ENCODE peak calls at places on chromosome 13, in four cellular contexts. One of them, this sample, is unnamed.

GRCh38 chr13:95624020-95624419 is 20.5 kb downstream of the DZIP1 start:
- DNase-seq in K562: peak
- DNase-seq in CD4-positive, alpha-beta T cell: no peak
- DNase-seq in AG10803: peak
- DNase-seq in this sample: peak

GRCh38 chr13:113207890-113208423 is 512 bp downstream of the PCID2 start:
- DNase-seq in CD4-positive, alpha-beta T cell: peak
- DNase-seq in K562: no peak
- DNase-seq in AG10803: peak
- DNase-seq in this sample: no peak

GRCh38 chr13:50843256-50844043 is at the start of gene DLEU7:
- DNase-seq in K562: no peak
- DNase-seq in AG10803: no peak
- DNase-seq in CD4-positive, alpha-beta T cell: no peak
- DNase-seq in this sample: peak

GRCh38 chr13:60396783-60397692 is at the start of gene TDRD3:
- DNase-seq in AG10803: peak
- DNase-seq in K562: peak
- DNase-seq in CD4-positive, alpha-beta T cell: peak
- DNase-seq in this sample: peak

GRCh38 chr13:101474419-101474957 is 22.0 kb downstream of the ITGBL1 start:
- DNase-seq in CD4-positive, alpha-beta T cell: no peak
- DNase-seq in AG10803: peak
- DNase-seq in K562: no peak
- DNase-seq in this sample: peak

GRCh38 chr13:40813662-40814454 is 24.4 kb downstream of the SLC25A15 start:
- DNase-seq in AG10803: no peak
- DNase-seq in CD4-positive, alpha-beta T cell: no peak
- DNase-seq in K562: no peak
- DNase-seq in this sample: no peak

GRCh38 chr13:40233731-40234195 is 432.7 kb downstream of the FOXO1 start:
- DNase-seq in CD4-positive, alpha-beta T cell: no peak
- DNase-seq in AG10803: no peak
- DNase-seq in K562: no peak
- DNase-seq in this sample: peak

GRCh38 chr13:94711561-94712286 is 621 bp downstream of the SOX21 start:
- DNase-seq in CD4-positive, alpha-beta T cell: no peak
- DNase-seq in AG10803: peak
- DNase-seq in K562: peak
- DNase-seq in this sample: no peak

GRCh38 chr13:113129921-113130750 is 7.5 kb downstream of the F10 start:
- DNase-seq in AG10803: no peak
- DNase-seq in K562: no peak
- DNase-seq in CD4-positive, alpha-beta T cell: peak
- DNase-seq in this sample: no peak

GRCh38 chr13:37475966-37476365 is 122.6 kb downstream of the POSTN start:
- DNase-seq in AG10803: peak
- DNase-seq in CD4-positive, alpha-beta T cell: no peak
- DNase-seq in K562: no peak
- DNase-seq in this sample: no peak

GRCh38 chr13:75418997-75419396 is 63.0 kb downstream of the TBC1D4 start:
- DNase-seq in K562: no peak
- DNase-seq in AG10803: peak
- DNase-seq in CD4-positive, alpha-beta T cell: no peak
- DNase-seq in this sample: no peak

GRCh38 chr13:29855009-29855408 is 4.6 kb upstream of the UBL3 start:
- DNase-seq in K562: no peak
- DNase-seq in CD4-positive, alpha-beta T cell: no peak
- DNase-seq in AG10803: no peak
- DNase-seq in this sample: no peak

GRCh38 chr13:50617134-50617721 is 226.3 kb downstream of the DLEU7 start:
- DNase-seq in K562: no peak
- DNase-seq in CD4-positive, alpha-beta T cell: no peak
- DNase-seq in AG10803: peak
- DNase-seq in this sample: no peak

GRCh38 chr13:89255844-89256406 is 1584.8 kb downstream of the SLITRK5 start:
- DNase-seq in AG10803: no peak
- DNase-seq in K562: no peak
- DNase-seq in CD4-positive, alpha-beta T cell: no peak
- DNase-seq in this sample: no peak

GRCh38 chr13:53340505-53341143 is 312.0 kb downstream of the OLFM4 start:
- DNase-seq in K562: no peak
- DNase-seq in CD4-positive, alpha-beta T cell: no peak
- DNase-seq in AG10803: no peak
- DNase-seq in this sample: no peak

GRCh38 chr13:79637086-79637763 is 156.3 kb downstream of the NDFIP2 start:
- DNase-seq in CD4-positive, alpha-beta T cell: no peak
- DNase-seq in K562: no peak
- DNase-seq in AG10803: no peak
- DNase-seq in this sample: no peak

GRCh38 chr13:49113526-49114286 is 106.4 kb upstream of the MLNR start:
- DNase-seq in K562: no peak
- DNase-seq in CD4-positive, alpha-beta T cell: no peak
- DNase-seq in AG10803: peak
- DNase-seq in this sample: no peak

GRCh38 chr13:45446181-45446580 is 18.6 kb upstream of the COG3 start:
- DNase-seq in CD4-positive, alpha-beta T cell: no peak
- DNase-seq in AG10803: peak
- DNase-seq in K562: no peak
- DNase-seq in this sample: no peak

GRCh38 chr13:50384724-50385123 is 369.5 kb downstream of the KCNRG start:
- DNase-seq in AG10803: no peak
- DNase-seq in K562: no peak
- DNase-seq in CD4-positive, alpha-beta T cell: no peak
- DNase-seq in this sample: no peak

GRCh38 chr13:49246850-49247721 is 639 bp upstream of the CDADC1 start:
- DNase-seq in AG10803: no peak
- DNase-seq in K562: no peak
- DNase-seq in CD4-positive, alpha-beta T cell: no peak
- DNase-seq in this sample: no peak

GRCh38 chr13:106176103-106176502 is 359.4 kb downstream of the EFNB2 start:
- DNase-seq in AG10803: peak
- DNase-seq in CD4-positive, alpha-beta T cell: no peak
- DNase-seq in K562: no peak
- DNase-seq in this sample: no peak

GRCh38 chr13:49315036-49315565 is 67.4 kb downstream of the CDADC1 start:
- DNase-seq in K562: no peak
- DNase-seq in AG10803: peak
- DNase-seq in CD4-positive, alpha-beta T cell: no peak
- DNase-seq in this sample: no peak

GRCh38 chr13:91909617-91910016 is 511.2 kb downstream of the GPC5 start:
- DNase-seq in AG10803: no peak
- DNase-seq in K562: no peak
- DNase-seq in CD4-positive, alpha-beta T cell: no peak
- DNase-seq in this sample: no peak

GRCh38 chr13:75764251-75764650 is 128.1 kb downstream of the LMO7 start:
- DNase-seq in AG10803: no peak
- DNase-seq in K562: no peak
- DNase-seq in CD4-positive, alpha-beta T cell: no peak
- DNase-seq in this sample: no peak

GRCh38 chr13:44396295-44396962 is 22.8 kb downstream of the SERP2 start:
- DNase-seq in CD4-positive, alpha-beta T cell: no peak
- DNase-seq in AG10803: no peak
- DNase-seq in K562: no peak
- DNase-seq in this sample: no peak

GRCh38 chr13:39263033-39263432 is 224.8 kb downstream of the NHLRC3 start:
- DNase-seq in AG10803: peak
- DNase-seq in CD4-positive, alpha-beta T cell: no peak
- DNase-seq in K562: peak
- DNase-seq in this sample: peak

GRCh38 chr13:112891477-112892401 is 77.3 kb upstream of the MCF2L start:
- DNase-seq in CD4-positive, alpha-beta T cell: no peak
- DNase-seq in K562: no peak
- DNase-seq in AG10803: no peak
- DNase-seq in this sample: no peak

GRCh38 chr13:43686557-43686956 is 100.2 kb downstream of the ENOX1 start:
- DNase-seq in K562: no peak
- DNase-seq in AG10803: peak
- DNase-seq in CD4-positive, alpha-beta T cell: no peak
- DNase-seq in this sample: no peak

GRCh38 chr13:40187836-40188591 is 478.4 kb downstream of the FOXO1 start:
- DNase-seq in CD4-positive, alpha-beta T cell: peak
- DNase-seq in AG10803: no peak
- DNase-seq in K562: no peak
- DNase-seq in this sample: no peak

GRCh38 chr13:112057736-112058518 is 9.0 kb upstream of the SOX1 start:
- DNase-seq in AG10803: no peak
- DNase-seq in CD4-positive, alpha-beta T cell: no peak
- DNase-seq in K562: peak
- DNase-seq in this sample: no peak

GRCh38 chr13:23707674-23708073 is 137.5 kb downstream of the TNFRSF19 start:
- DNase-seq in AG10803: peak
- DNase-seq in CD4-positive, alpha-beta T cell: no peak
- DNase-seq in K562: no peak
- DNase-seq in this sample: no peak

GRCh38 chr13:45827318-45827717 is 24.2 kb downstream of the SIAH3 start:
- DNase-seq in AG10803: no peak
- DNase-seq in CD4-positive, alpha-beta T cell: no peak
- DNase-seq in K562: no peak
- DNase-seq in this sample: no peak

GRCh38 chr13:108158746-108159145 is 56.6 kb downstream of the LIG4 start:
- DNase-seq in K562: no peak
- DNase-seq in CD4-positive, alpha-beta T cell: no peak
- DNase-seq in AG10803: no peak
- DNase-seq in this sample: no peak

GRCh38 chr13:67226686-67227085 is 3.5 kb downstream of the PCDH9 start:
- DNase-seq in AG10803: no peak
- DNase-seq in K562: no peak
- DNase-seq in CD4-positive, alpha-beta T cell: no peak
- DNase-seq in this sample: no peak

GRCh38 chr13:67506407-67506806 is 276.3 kb upstream of the PCDH9 start:
- DNase-seq in K562: no peak
- DNase-seq in CD4-positive, alpha-beta T cell: no peak
- DNase-seq in AG10803: no peak
- DNase-seq in this sample: no peak

GRCh38 chr13:31947105-31947504 is 84.5 kb upstream of the FRY start:
- DNase-seq in AG10803: peak
- DNase-seq in CD4-positive, alpha-beta T cell: no peak
- DNase-seq in K562: no peak
- DNase-seq in this sample: no peak
- TF ChIP-seq CTCF in AG10803: peak
- TF ChIP-seq CTCF in CD4-positive, alpha-beta T cell: no peak
- TF ChIP-seq CTCF in K562: no peak
- TF ChIP-seq CTCF in this sample: no peak

GRCh38 chr13:46964789-46965527 is 68.1 kb upstream of the HTR2A start:
- DNase-seq in AG10803: peak
- DNase-seq in CD4-positive, alpha-beta T cell: no peak
- DNase-seq in K562: no peak
- DNase-seq in this sample: no peak

GRCh38 chr13:46961719-46962118 is 64.9 kb upstream of the HTR2A start:
- DNase-seq in AG10803: peak
- DNase-seq in K562: no peak
- DNase-seq in CD4-positive, alpha-beta T cell: no peak
- DNase-seq in this sample: no peak

GRCh38 chr13:46963874-46964273 is 67.0 kb upstream of the HTR2A start:
- DNase-seq in AG10803: no peak
- DNase-seq in CD4-positive, alpha-beta T cell: no peak
- DNase-seq in K562: no peak
- DNase-seq in this sample: no peak

GRCh38 chr13:46962286-46962941 is 65.6 kb upstream of the HTR2A start:
- DNase-seq in CD4-positive, alpha-beta T cell: no peak
- DNase-seq in AG10803: peak
- DNase-seq in K562: no peak
- DNase-seq in this sample: no peak
- TF ChIP-seq CTCF in CD4-positive, alpha-beta T cell: peak
- TF ChIP-seq CTCF in AG10803: peak
- TF ChIP-seq CTCF in K562: peak
- TF ChIP-seq CTCF in this sample: peak

GRCh38 chr13:35906636-35907035 is 224.5 kb downstream of the DCLK1 start:
- DNase-seq in K562: no peak
- DNase-seq in AG10803: no peak
- DNase-seq in CD4-positive, alpha-beta T cell: no peak
- DNase-seq in this sample: no peak

GRCh38 chr13:35908221-35908620 is 223.0 kb downstream of the DCLK1 start:
- DNase-seq in CD4-positive, alpha-beta T cell: no peak
- DNase-seq in AG10803: no peak
- DNase-seq in K562: no peak
- DNase-seq in this sample: no peak

GRCh38 chr13:35898041-35898440 is 233.1 kb downstream of the DCLK1 start:
- DNase-seq in AG10803: no peak
- DNase-seq in CD4-positive, alpha-beta T cell: no peak
- DNase-seq in K562: no peak
- DNase-seq in this sample: no peak

GRCh38 chr13:35903075-35903474 is 228.1 kb downstream of the DCLK1 start:
- DNase-seq in CD4-positive, alpha-beta T cell: no peak
- DNase-seq in K562: no peak
- DNase-seq in AG10803: no peak
- DNase-seq in this sample: no peak
- TF ChIP-seq CTCF in CD4-positive, alpha-beta T cell: no peak
- TF ChIP-seq CTCF in K562: no peak
- TF ChIP-seq CTCF in AG10803: no peak
- TF ChIP-seq CTCF in this sample: no peak

GRCh38 chr13:58300974-58301681 is 669.6 kb downstream of the PCDH17 start:
- DNase-seq in K562: no peak
- DNase-seq in AG10803: no peak
- DNase-seq in CD4-positive, alpha-beta T cell: no peak
- DNase-seq in this sample: no peak
- TF ChIP-seq CTCF in K562: no peak
- TF ChIP-seq CTCF in AG10803: no peak
- TF ChIP-seq CTCF in CD4-positive, alpha-beta T cell: no peak
- TF ChIP-seq CTCF in this sample: no peak

GRCh38 chr13:25214371-25215252 is 42.5 kb upstream of the AMER2 start:
- DNase-seq in K562: no peak
- DNase-seq in CD4-positive, alpha-beta T cell: no peak
- DNase-seq in AG10803: peak
- DNase-seq in this sample: no peak
- TF ChIP-seq CTCF in K562: no peak
- TF ChIP-seq CTCF in CD4-positive, alpha-beta T cell: no peak
- TF ChIP-seq CTCF in AG10803: peak
- TF ChIP-seq CTCF in this sample: no peak

GRCh38 chr13:27621366-27622101 is at the start of gene POLR1D:
- DNase-seq in K562: peak
- DNase-seq in CD4-positive, alpha-beta T cell: peak
- DNase-seq in AG10803: peak
- DNase-seq in this sample: peak

GRCh38 chr13:27620377-27621115 is at the start of gene LNX2:
- DNase-seq in CD4-positive, alpha-beta T cell: peak
- DNase-seq in K562: peak
- DNase-seq in AG10803: peak
- DNase-seq in this sample: peak

GRCh38 chr13:27622881-27623280 is 1.2 kb downstream of the POLR1D start:
- DNase-seq in K562: no peak
- DNase-seq in AG10803: peak
- DNase-seq in CD4-positive, alpha-beta T cell: no peak
- DNase-seq in this sample: no peak

GRCh38 chr13:27621116-27621365 is 651 bp upstream of the POLR1D start:
- DNase-seq in K562: no peak
- DNase-seq in AG10803: no peak
- DNase-seq in CD4-positive, alpha-beta T cell: no peak
- DNase-seq in this sample: no peak

GRCh38 chr13:27622102-27622820 is 569 bp downstream of the POLR1D start:
- DNase-seq in K562: no peak
- DNase-seq in CD4-positive, alpha-beta T cell: no peak
- DNase-seq in AG10803: peak
- DNase-seq in this sample: no peak
- TF ChIP-seq CTCF in K562: no peak
- TF ChIP-seq CTCF in CD4-positive, alpha-beta T cell: no peak
- TF ChIP-seq CTCF in AG10803: peak
- TF ChIP-seq CTCF in this sample: peak